ENCODE peak calls at places on chromosomes 11 and 22, in seven cellular contexts. G, D, J, O, Z, T and N are unnamed samples.

GRCh38 chr22:24506802-24507438 is 11.8 kb downstream of the UPB1 start:
- DNase-seq in D (peak), J (peak), Z (peak), G (no peak), O (no peak), T (no peak), N (peak)

GRCh38 chr22:44748524-44748923 is 3.9 kb upstream of the ARHGAP8 start:
- DNase-seq in Z (no peak), G (no peak), J (no peak), T (no peak), O (no peak), D (no peak), N (no peak)

GRCh38 chr22:35792501-35792900 is 74.8 kb downstream of the APOL5 start:
- DNase-seq in G (no peak), D (no peak), J (no peak), T (no peak), O (no peak), Z (no peak), N (no peak)

GRCh38 chr11:1943977-1944376 is 3.2 kb upstream of the MRPL23 start:
- DNase-seq in Z (no peak), D (peak), J (no peak), G (peak), T (no peak), O (no peak), N (peak)

GRCh38 chr11:109971184-109971523 is 122.0 kb upstream of the ZC3H12C start:
- DNase-seq in J (peak), T (no peak), G (no peak), Z (no peak), O (peak), D (peak), N (peak)

GRCh38 chr11:86183694-86184093 is 60.9 kb upstream of the EED start:
- DNase-seq in G (no peak), Z (no peak), T (no peak), O (no peak), J (peak), D (peak), N (peak)

GRCh38 chr22:26711205-26711958 is 54.0 kb downstream of the MIAT start:
- DNase-seq in G (no peak), Z (no peak), J (peak), T (peak), O (no peak), D (no peak), N (no peak)

GRCh38 chr22:49106136-49106930 is 721.3 kb downstream of the BRD1 start:
- DNase-seq in Z (no peak), O (no peak), T (no peak), J (no peak), D (no peak), G (no peak), N (no peak)

GRCh38 chr11:30025396-30026139 is 8.7 kb upstream of the KCNA4 start:
- DNase-seq in J (no peak), Z (no peak), G (no peak), O (no peak), D (no peak), T (no peak), N (no peak)